ENCODE peak calls at places on chromosomes 11 and 22, in five cellular contexts. U is AG08396; O is stimulated activated CD4-positive, alpha-beta T cell treated with anti-CD3 and anti-CD28 coated beads, Interleukin-2, amount 100 ng/mL, for 24 hours; Y is A549; V is DMS153. Q is an unnamed sample.

GRCh38 chr11:108786281-108786990 is 121.6 kb downstream of the DDX10 start:
- DNase-seq in Y (no peak), U (no peak), O (no peak), V (peak), Q (no peak)

GRCh38 chr11:10934293-10934850 is 76.5 kb upstream of the ZBED5 start:
- DNase-seq in Y (no peak), V (no peak), O (peak), U (no peak), Q (no peak)

GRCh38 chr22:43789452-43789851 is 22.7 kb downstream of the EFCAB6 start:
- DNase-seq in O (no peak), V (no peak), Y (peak), U (peak), Q (peak)

GRCh38 chr11:17777726-17778091 is 43.1 kb downstream of the KCNC1 start:
- DNase-seq in O (no peak), V (no peak), U (no peak), Y (no peak), Q (no peak)

GRCh38 chr22:19064354-19065054 is 57.7 kb downstream of the DGCR2 start:
- DNase-seq in Y (no peak), O (no peak), U (no peak), V (no peak), Q (no peak)

GRCh38 chr11:69905202-69905535 is 86.0 kb upstream of the FGF3 start:
- DNase-seq in V (no peak), Y (no peak), U (no peak), O (no peak), Q (no peak)

GRCh38 chr11:85977751-85978160 is 91.1 kb downstream of the PICALM start:
- DNase-seq in U (no peak), Y (no peak), V (no peak), O (no peak), Q (no peak)

GRCh38 chr22:23763579-23764331 is 965 bp downstream of the C22orf15 start:
- DNase-seq in V (peak), Y (no peak), O (peak), U (no peak), Q (no peak)

GRCh38 chr22:40204331-40205116 is 26.8 kb downstream of the TNRC6B start:
- DNase-seq in V (no peak), Y (no peak), U (peak), O (no peak), Q (peak)

GRCh38 chr22:41367039-41367679 is 14.6 kb upstream of the TEF start:
- DNase-seq in O (peak), Y (peak), V (peak), U (peak), Q (peak)

GRCh38 chr22:42868751-42869251 is 11.7 kb upstream of the ARFGAP3 start:
- DNase-seq in O (no peak), Y (no peak), V (no peak), U (no peak), Q (peak)

GRCh38 chr11:11407065-11407737 is 54.2 kb upstream of the CSNK2A3 start:
- DNase-seq in O (no peak), Y (no peak), U (no peak), V (peak), Q (no peak)

GRCh38 chr11:133515075-133515474 is 17.2 kb downstream of the OPCML start:
- DNase-seq in V (peak), O (no peak), Y (no peak), U (no peak), Q (no peak)

GRCh38 chr11:111606986-111607385 is 4.7 kb downstream of the SIK2 start:
- DNase-seq in U (no peak), Y (no peak), O (no peak), V (no peak), Q (no peak)

GRCh38 chr22:37161442-37161841 is 11.7 kb upstream of the IL2RB start:
- DNase-seq in O (no peak), Y (peak), V (no peak), U (no peak), Q (no peak)

GRCh38 chr11:46977940-46978595 is 41.5 kb downstream of the CSTPP1 start:
- DNase-seq in Y (peak), V (peak), O (no peak), U (no peak), Q (no peak)

GRCh38 chr22:38706101-38706884 is 549 bp downstream of the GTPBP1 start:
- DNase-seq in U (peak), O (peak), Y (no peak), V (no peak), Q (peak)

GRCh38 chr11:86748296-86748695 is 52.0 kb upstream of the PRSS23 start:
- DNase-seq in V (no peak), Y (no peak), U (no peak), O (no peak), Q (peak)

GRCh38 chr11:128900468-128900867 is 9.3 kb downstream of the KCNJ5 start:
- DNase-seq in Y (no peak), V (no peak), U (no peak), O (no peak), Q (no peak)

GRCh38 chr11:109320595-109320994 is 101.4 kb upstream of the C11orf87 start:
- DNase-seq in O (no peak), V (no peak), U (no peak), Y (peak), Q (peak)

GRCh38 chr11:35126000-35126878 is 12.7 kb upstream of the CD44 start:
- DNase-seq in V (no peak), O (peak), Y (no peak), U (no peak), Q (no peak)

GRCh38 chr11:120392791-120393190 is 56.6 kb downstream of the ARHGEF12 start:
- DNase-seq in O (no peak), Y (no peak), V (no peak), U (no peak), Q (no peak)

GRCh38 chr11:117604349-117604995 is 192.5 kb downstream of the DSCAML1 start:
- DNase-seq in Y (no peak), V (peak), U (peak), O (no peak), Q (peak)

GRCh38 chr11:128503231-128503991 is 83.9 kb downstream of the ETS1 start:
- DNase-seq in V (no peak), O (no peak), Y (no peak), U (no peak), Q (peak)

GRCh38 chr11:118415051-118415738 is 13.8 kb downstream of the ATP5MG start:
- DNase-seq in O (no peak), Y (no peak), V (no peak), U (no peak), Q (no peak)

GRCh38 chr11:70916321-70916720 is 336.1 kb downstream of the SHANK2 start:
- DNase-seq in Y (no peak), O (no peak), U (no peak), V (no peak), Q (no peak)

GRCh38 chr11:61907871-61908729 is 9.3 kb downstream of the RAB3IL1 start:
- DNase-seq in O (no peak), U (no peak), V (no peak), Y (no peak), Q (no peak)

GRCh38 chr11:47797633-47798032 is 30.5 kb upstream of the FNBP4 start:
- DNase-seq in V (no peak), O (peak), U (peak), Y (no peak), Q (peak)

Q was measured in astrocyte of the hippocampus.